ENCODE peak calls at places on chromosomes 2 and 18, in four cellular contexts. Q, Z, X and P are unnamed samples.

GRCh38 chr2:12719400-12720104 is 2.8 kb downstream of the TRIB2 start:
- DNase-seq in X (no peak), Q (no peak), Z (peak; percentile 64), P (no peak)

GRCh38 chr2:5592906-5593305 is 99.3 kb upstream of the SOX11 start:
- DNase-seq in Q (no peak), X (no peak), Z (peak; percentile 22), P (peak; percentile 6)

GRCh38 chr2:109480486-109481195 is 133.1 kb downstream of the SEPTIN10 start:
- DNase-seq in X (no peak), Q (no peak), Z (no peak), P (no peak)

GRCh38 chr2:47033102-47033880 is 117.7 kb upstream of the MCFD2 start:
- DNase-seq in X (no peak), Q (no peak), Z (no peak), P (no peak)

GRCh38 chr2:233411162-233411561 is 56.9 kb downstream of the DGKD start:
- DNase-seq in X (no peak), Z (no peak), Q (no peak), P (no peak)

GRCh38 chr2:206410714-206411113 is 32.6 kb upstream of the ADAM23 start:
- DNase-seq in Z (no peak), Q (no peak), X (no peak), P (no peak)

GRCh38 chr2:170652637-170653417 is 62.3 kb upstream of the SP5 start:
- DNase-seq in X (no peak), Q (no peak), Z (no peak), P (no peak)

GRCh38 chr2:144519934-144520717 is at the start of gene ZEB2:
- DNase-seq in Q (peak; percentile 43), X (peak; percentile 68), Z (peak; percentile 84), P (no peak)

GRCh38 chr18:47815486-47816270 is 114.8 kb downstream of the SMAD2 start:
- DNase-seq in Z (no peak), X (no peak), Q (no peak), P (no peak)

GRCh38 chr2:84478867-84479266 is 19.8 kb upstream of the SUCLG1 start:
- DNase-seq in X (no peak), Z (no peak), Q (no peak), P (no peak)

GRCh38 chr2:86695053-86695691 is 24.9 kb upstream of the RMND5A start:
- DNase-seq in X (no peak), Z (peak; percentile 10), Q (peak; percentile 39), P (no peak)

GRCh38 chr2:61558160-61558559 is 20.0 kb upstream of the XPO1 start:
- DNase-seq in Z (no peak), X (no peak), Q (no peak), P (no peak)

GRCh38 chr18:62088146-62088545 is 98.7 kb downstream of the PIGN start:
- DNase-seq in Q (no peak), Z (no peak), X (no peak), P (no peak)

GRCh38 chr2:24830351-24830750 is 37.1 kb downstream of the CENPO start:
- DNase-seq in Z (peak; percentile 50), Q (peak; percentile 3), X (no peak), P (no peak)

GRCh38 chr18:23131693-23132319 is 3.5 kb upstream of the CABLES1 start:
- DNase-seq in Z (peak; percentile 84), X (peak; percentile 67), Q (peak; percentile 64), P (peak; percentile 56)

DNA sequence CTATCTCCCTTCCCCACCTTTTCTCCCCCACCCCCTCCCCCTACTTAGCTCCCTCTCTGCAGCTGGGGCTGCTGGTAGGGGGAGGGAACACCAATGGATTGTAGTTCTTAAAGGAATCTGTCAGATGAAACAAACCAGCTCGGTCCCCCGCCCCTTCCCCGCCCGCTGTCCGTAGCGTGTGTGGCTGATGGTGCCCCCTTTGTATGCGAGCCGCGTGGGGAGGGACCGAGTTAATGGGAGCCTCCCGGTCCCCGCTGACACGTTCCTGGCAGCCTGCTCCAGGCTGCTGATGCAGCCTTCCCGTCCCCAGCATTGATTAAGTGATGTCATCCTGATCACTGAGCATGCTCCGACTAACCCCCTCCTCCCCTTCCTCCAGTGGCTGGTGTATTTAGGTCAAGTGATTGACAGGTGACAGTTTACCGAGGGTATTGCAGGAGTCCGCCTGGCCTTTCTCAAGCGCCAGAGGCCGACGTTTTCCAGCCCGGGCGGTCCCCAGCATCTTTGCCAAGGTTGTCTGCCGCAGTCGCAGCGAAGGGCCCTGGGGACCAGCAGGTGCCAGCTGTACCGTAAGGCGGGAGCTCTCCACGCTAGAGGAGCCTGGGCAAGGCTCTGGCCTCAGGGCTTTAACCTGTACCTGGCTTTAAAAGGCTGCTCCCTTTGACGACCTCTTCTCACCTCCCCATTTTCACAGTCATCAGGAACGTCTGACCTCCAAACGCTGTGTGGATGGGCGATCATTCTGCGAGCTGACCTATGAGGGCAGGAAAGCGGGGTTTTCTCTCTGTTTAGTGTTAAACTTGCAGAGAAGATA is 1.8 kb downstream of the KIF5C start:
- DNase-seq in X (peak; percentile 45), Q (peak; percentile 21), Z (no peak), P (no peak)
- H3K4me3 ChIP-seq in X (peak overlapping the region; percentile 36), Q (peak overlapping the region; percentile 49), Z (no peak overlapping the region), P (no peak overlapping the region)

GRCh38 chr2:236177604-236177966 is 9.4 kb upstream of the GBX2 start:
- DNase-seq in Q (peak; percentile 33), Z (peak; percentile 16), X (peak; percentile 82), P (no peak)

GRCh38 chr2:236180501-236180816 is 12.3 kb upstream of the GBX2 start:
- DNase-seq in Q (no peak), Z (no peak), X (no peak), P (no peak)

GRCh38 chr2:236179653-236180500 is 11.7 kb upstream of the GBX2 start:
- DNase-seq in Q (no peak), X (no peak), Z (peak; percentile 20), P (no peak)

GRCh38 chr2:236177967-236178909 is 10.1 kb upstream of the GBX2 start:
- DNase-seq in Z (peak; percentile 30), X (peak; percentile 85), Q (peak; percentile 58), P (no peak)

GRCh38 chr2:236178921-236179652 is 10.9 kb upstream of the GBX2 start:
- DNase-seq in Q (no peak), X (no peak), Z (no peak), P (no peak)
- H3K27me3 ChIP-seq in Q (peaks cover 97% of the 10 kb centered on the region), X (peaks cover 64% of the 10 kb centered on the region), Z (peaks cover 19% of the 10 kb centered on the region), P (peaks cover 31% of the 10 kb centered on the region)

GRCh38 chr2:100741880-100742814 is 77.8 kb upstream of the NPAS2 start:
- DNase-seq in Z (peak; percentile 98), Q (peak; percentile 21), X (no peak), P (peak; percentile 94)

GRCh38 chr2:100736121-100736915 is 83.6 kb upstream of the NPAS2 start:
- DNase-seq in Q (no peak), Z (no peak), X (no peak), P (no peak)

GRCh38 chr2:100742884-100743283 is 77.1 kb upstream of the NPAS2 start:
- DNase-seq in Q (no peak), Z (peak; percentile 98), X (no peak), P (peak; percentile 92)

GRCh38 chr2:100744184-100744583 is 75.8 kb upstream of the NPAS2 start:
- DNase-seq in Q (no peak), Z (no peak), X (no peak), P (no peak)

DNA sequence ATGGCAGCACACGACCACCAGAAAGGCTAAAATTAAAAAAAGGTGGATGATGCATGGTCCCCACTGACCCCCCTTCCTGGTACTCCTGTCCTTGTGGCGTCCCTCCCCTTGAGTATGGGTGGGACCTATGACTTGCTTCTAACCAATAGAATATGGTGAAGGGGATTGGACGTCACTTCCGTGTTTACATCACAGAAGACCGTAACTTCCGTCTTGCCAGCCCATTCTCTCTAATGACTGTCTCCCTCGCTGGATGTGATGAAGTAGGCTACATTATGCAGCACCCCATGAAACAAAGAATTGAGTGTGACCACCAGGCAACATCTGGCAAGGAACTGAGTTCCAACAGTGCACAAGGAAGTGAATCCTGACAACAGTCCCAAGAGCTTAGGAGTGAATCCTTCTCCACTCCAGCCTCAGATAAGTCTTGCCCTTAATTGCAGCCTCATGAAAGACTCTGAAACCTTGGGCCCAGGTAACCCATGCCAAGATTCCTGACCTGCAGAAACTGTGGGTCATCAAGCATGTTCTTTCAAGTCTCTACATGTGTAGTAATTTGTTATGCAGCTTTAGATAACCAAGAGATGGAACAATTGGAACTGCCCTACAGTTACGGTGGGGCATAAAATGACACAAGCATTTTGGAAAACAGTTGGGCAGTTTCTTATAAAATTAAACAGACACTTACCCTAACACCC is 80.1 kb upstream of the NPAS2 start:
- DNase-seq in Z (no peak), X (no peak), Q (no peak), P (no peak)
- H3K27ac ChIP-seq in Z (no peak overlapping the region), X (no peak overlapping the region), Q (no peak overlapping the region), P (no peak overlapping the region)

GRCh38 chr2:217904614-217904965 is 98.2 kb downstream of the TNS1 start:
- DNase-seq in Q (no peak), X (no peak), Z (no peak), P (no peak)

GRCh38 chr2:217901826-217902225 is 101.0 kb downstream of the TNS1 start:
- DNase-seq in Z (peak; percentile 92), Q (no peak), X (no peak), P (peak; percentile 59)

GRCh38 chr2:217903859-217904613 is 98.8 kb downstream of the TNS1 start:
- DNase-seq in Q (peak; percentile 62), Z (peak; percentile 72), X (no peak), P (no peak)

GRCh38 chr2:217902281-217903141 is 100.3 kb downstream of the TNS1 start:
- DNase-seq in Z (peak; percentile 88), Q (peak; percentile 72), X (no peak), P (no peak)

GRCh38 chr2:217903142-217903858 is 99.5 kb downstream of the TNS1 start:
- DNase-seq in X (no peak), Z (no peak), Q (no peak), P (no peak)
- H3K4me3 ChIP-seq in X (no peak overlapping the region), Z (no peak overlapping the region), Q (no peak overlapping the region), P (no peak overlapping the region)

GRCh38 chr2:105144941-105145300 is 96.6 kb upstream of the GPR45 start:
- DNase-seq in X (no peak), Q (no peak), Z (no peak), P (no peak)

GRCh38 chr2:105143094-105143466 is 98.5 kb upstream of the GPR45 start:
- DNase-seq in X (no peak), Z (no peak), Q (no peak), P (no peak)

GRCh38 chr2:105144128-105144940 is 97.2 kb upstream of the GPR45 start:
- DNase-seq in Z (no peak), Q (no peak), X (no peak), P (no peak)

GRCh38 chr2:105142239-105142638 is 99.3 kb upstream of the GPR45 start:
- DNase-seq in Z (no peak), X (no peak), Q (no peak), P (no peak)

GRCh38 chr2:105143467-105144127 is 97.9 kb upstream of the GPR45 start:
- DNase-seq in Q (no peak), Z (no peak), X (no peak), P (no peak)
- H3K27me3 ChIP-seq in Q (peaks cover 62% of the 10 kb centered on the region), Z (peaks cover 38% of the 10 kb centered on the region), X (peaks cover 74% of the 10 kb centered on the region), P (peaks cover 44% of the 10 kb centered on the region)

GRCh38 chr2:28366496-28367282 is 26.0 kb upstream of the FOSL2 start:
- DNase-seq in Q (peak; percentile 78), X (no peak), Z (no peak), P (no peak)
- H3K27ac ChIP-seq in Q (peak overlapping the region; percentile 83), X (no peak overlapping the region), Z (no peak overlapping the region), P (no peak overlapping the region)

DNA sequence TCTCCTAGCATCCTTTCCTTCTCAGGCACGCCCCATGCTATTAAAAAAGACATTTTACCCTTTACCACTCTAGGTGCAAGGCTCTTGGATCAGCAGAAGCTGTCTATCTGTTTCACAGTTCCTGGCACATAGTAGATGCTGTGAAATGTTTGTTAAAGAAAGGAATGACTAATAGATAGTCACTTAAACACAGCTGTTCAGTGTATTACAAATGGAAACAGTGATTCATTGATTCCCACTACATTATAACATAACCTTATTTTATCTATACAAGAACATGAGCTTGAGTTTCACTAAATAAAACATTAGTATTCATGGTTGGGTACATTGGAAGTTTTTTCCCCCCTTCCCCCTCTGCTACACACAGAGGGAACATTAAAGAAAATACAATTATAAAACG is 142.1 kb downstream of the ASXL3 start:
- DNase-seq in Z (peak; percentile 86), Q (no peak), X (no peak), P (peak; percentile 21)
- H3K4me3 ChIP-seq in Z (no peak overlapping the region), Q (no peak overlapping the region), X (no peak overlapping the region), P (no peak overlapping the region)